ENCODE peak calls at places on chromosomes 3 and 15, in eight cellular contexts. G is stomach, C is left lung, O is thoracic aorta, B is left ventricle myocardium inferior, M is sigmoid colon, Q is A549, D is transverse colon. K is an unnamed sample.

GRCh38 chr3:47323431-47324277 is 40.9 kb downstream of the KLHL18 start:
- DNase-seq in G (no peak), C (no peak), O (no peak), B (no peak), M (no peak), Q (no peak), D (no peak), K (no peak)

GRCh38 chr3:66638717-66639116 is 137.9 kb upstream of the LRIG1 start:
- DNase-seq in G (no peak), C (no peak), O (no peak), B (no peak), M (no peak), Q (no peak), D (no peak), K (no peak)

GRCh38 chr3:196412704-196413103 is 19.5 kb downstream of the UBXN7 start:
- DNase-seq in G (no peak), C (no peak), O (no peak), B (no peak), M (no peak), Q (no peak), D (no peak), K (no peak)

GRCh38 chr3:18812316-18812715 is 336.0 kb upstream of the KCNH8 start:
- DNase-seq in G (no peak), C (no peak), O (no peak), B (no peak), M (no peak), Q (no peak), D (no peak), K (no peak)

GRCh38 chr3:55750525-55750924 is 263.4 kb upstream of the WNT5A start:
- DNase-seq in G (no peak), C (peak), O (no peak), B (no peak), M (no peak), Q (no peak), D (peak), K (no peak)

GRCh38 chr3:113947372-113948014 is at the start of gene ZDHHC23:
- DNase-seq in G (peak), C (peak), O (no peak), B (peak), M (peak), Q (peak), D (peak), K (peak)

GRCh38 chr3:32502089-32502943 is at the start of gene CMTM6:
- DNase-seq in G (peak), C (peak), O (peak), B (peak), M (peak), Q (peak), D (peak), K (peak)

GRCh38 chr15:79322945-79323344 is 12.0 kb downstream of the TMED3 start:
- DNase-seq in G (no peak), C (no peak), O (no peak), B (no peak), M (no peak), Q (no peak), D (no peak), K (no peak)

GRCh38 chr3:136818191-136818850 is 605 bp upstream of the SLC35G2 start:
- DNase-seq in G (peak), C (peak), O (peak), B (peak), M (peak), Q (peak), D (peak), K (peak)

GRCh38 chr3:179652467-179653105 is at the start of gene USP13:
- DNase-seq in G (peak), C (peak), O (peak), B (peak), M (peak), Q (peak), D (peak), K (peak)

GRCh38 chr3:99865321-99865720 is 47.7 kb downstream of the CMSS1 start:
- DNase-seq in G (no peak), C (no peak), O (no peak), B (no peak), M (no peak), Q (no peak), D (no peak), K (no peak)

GRCh38 chr3:189292667-189293478 is 121.1 kb downstream of the TPRG1 start:
- DNase-seq in G (no peak), C (no peak), O (no peak), B (no peak), M (no peak), Q (no peak), D (peak), K (no peak)

GRCh38 chr15:41952003-41952563 is 20.3 kb downstream of the EHD4 start:
- DNase-seq in G (no peak), C (no peak), O (no peak), B (no peak), M (no peak), Q (no peak), D (no peak), K (no peak)

GRCh38 chr3:185400866-185401265 is 37.9 kb downstream of the MAP3K13 start:
- DNase-seq in G (no peak), C (no peak), O (no peak), B (no peak), M (no peak), Q (no peak), D (no peak), K (no peak)

GRCh38 chr3:40499952-40500351 is 5.9 kb upstream of the ZNF620 start:
- DNase-seq in G (no peak), C (no peak), O (no peak), B (no peak), M (no peak), Q (no peak), D (no peak), K (no peak)

GRCh38 chr3:40504636-40505430 is 1.0 kb upstream of the ZNF620 start:
- DNase-seq in G (no peak), C (no peak), O (no peak), B (no peak), M (no peak), Q (no peak), D (no peak), K (peak)

GRCh38 chr3:40511031-40511718 is 5.3 kb downstream of the ZNF620 start:
- DNase-seq in G (no peak), C (no peak), O (no peak), B (no peak), M (no peak), Q (no peak), D (no peak), K (no peak)

GRCh38 chr3:40505599-40506462 is at the start of gene ZNF620:
- DNase-seq in G (peak), C (peak), O (peak), B (peak), M (peak), Q (peak), D (peak), K (peak)
- TF ChIP-seq CTCF in G (no peak), C (no peak), O (no peak), B (peak), M (no peak), Q (no peak), D (no peak), K (no peak)

GRCh38 chr15:34796847-34797246 is 1.5 kb upstream of the ACTC1 start:
- DNase-seq in G (no peak), C (no peak), O (no peak), B (no peak), M (no peak), Q (no peak), D (no peak), K (no peak)

GRCh38 chr15:34802371-34802770 is 7.0 kb upstream of the ACTC1 start:
- DNase-seq in G (no peak), C (no peak), O (no peak), B (no peak), M (no peak), Q (no peak), D (no peak), K (no peak)

GRCh38 chr15:34802803-34803395 is 7.5 kb upstream of the ACTC1 start:
- DNase-seq in G (no peak), C (no peak), O (no peak), B (no peak), M (no peak), Q (no peak), D (no peak), K (no peak)

GRCh38 chr15:34799825-34800168 is 4.4 kb upstream of the ACTC1 start:
- DNase-seq in G (no peak), C (no peak), O (no peak), B (no peak), M (no peak), Q (no peak), D (no peak), K (no peak)

GRCh38 chr15:34799149-34799824 is 3.9 kb upstream of the ACTC1 start:
- DNase-seq in G (peak), C (no peak), O (peak), B (peak), M (no peak), Q (no peak), D (no peak), K (peak)
- H3K27ac ChIP-seq in G (no peak), C (no peak), O (peak), B (peak), M (no peak), Q (peak), D (no peak), K (no peak)

GRCh38 chr15:40339621-40339945 is 1.2 kb downstream of the CCDC9B start:
- DNase-seq in G (no peak), C (no peak), O (no peak), B (no peak), M (no peak), Q (no peak), D (peak), K (no peak)
- TF ChIP-seq CTCF in G (no peak), C (no peak), O (no peak), B (peak), M (peak), Q (peak), D (no peak), K (no peak)

GRCh38 chr15:57237282-57237642 is 139.0 kb upstream of the CGNL1 start:
- DNase-seq in G (no peak), C (no peak), O (no peak), B (no peak), M (no peak), Q (no peak), D (no peak), K (no peak)
- H3K27ac ChIP-seq in G (no peak), C (peak), O (no peak), B (no peak), M (no peak), Q (no peak), D (no peak), K (no peak)

GRCh38 chr3:11007534-11007933 is 15.0 kb downstream of the SLC6A1 start:
- DNase-seq in G (no peak), C (no peak), O (no peak), B (no peak), M (no peak), Q (no peak), D (no peak), K (no peak)
- TF ChIP-seq CTCF in G (no peak), C (no peak), O (no peak), B (no peak), M (no peak), Q (no peak), D (no peak), K (no peak)

GRCh38 chr3:8868996-8869395 is 94.3 kb downstream of the RAD18 start:
- DNase-seq in G (no peak), C (no peak), O (no peak), B (no peak), M (no peak), Q (no peak), D (no peak), K (no peak)

GRCh38 chr3:8872291-8872690 is 91.0 kb downstream of the RAD18 start:
- DNase-seq in G (no peak), C (no peak), O (no peak), B (no peak), M (no peak), Q (no peak), D (no peak), K (no peak)

GRCh38 chr3:8871306-8871705 is 92.0 kb downstream of the RAD18 start:
- DNase-seq in G (no peak), C (no peak), O (no peak), B (no peak), M (no peak), Q (no peak), D (no peak), K (no peak)

GRCh38 chr3:8869613-8870012 is 93.7 kb downstream of the RAD18 start:
- DNase-seq in G (no peak), C (no peak), O (no peak), B (no peak), M (no peak), Q (peak), D (no peak), K (no peak)

DNA sequence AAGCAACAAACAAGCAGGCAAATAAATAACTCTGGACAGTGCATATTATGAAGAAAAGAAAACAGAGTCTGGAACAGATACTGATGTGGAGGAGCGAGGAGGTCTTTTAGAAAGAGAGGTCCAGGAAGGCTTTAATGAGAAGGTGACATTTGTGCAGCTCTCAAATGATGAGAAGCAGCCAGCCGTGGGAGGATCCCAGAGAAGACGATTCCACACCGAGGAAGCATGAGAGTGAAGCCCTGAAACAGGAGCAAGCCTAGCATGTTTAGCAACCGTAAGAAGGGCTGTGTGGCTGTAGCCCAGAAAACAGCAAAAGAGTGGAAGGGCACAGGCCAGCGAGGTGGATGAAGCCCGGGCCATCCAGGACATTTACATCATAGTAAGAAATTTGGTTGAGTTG is 93.1 kb downstream of the RAD18 start:
- DNase-seq in G (no peak), C (no peak), O (no peak), B (no peak), M (no peak), Q (no peak), D (no peak), K (no peak)
- H3K27ac ChIP-seq in G (no peak), C (no peak), O (no peak), B (no peak), M (no peak), Q (peak), D (no peak), K (no peak)